ENCODE peak calls at places on chromosomes 5 and 9, in four cellular contexts. J is WTC11, P is A549, C is K562. D is an unnamed sample.

GRCh38 chr9:5798581-5798980 is 34.3 kb downstream of the ERMP1 start:
- DNase-seq in J (no peak), C (no peak), P (no peak), D (no peak)

GRCh38 chr9:89928106-89928505 is 323.3 kb downstream of the GADD45G start:
- DNase-seq in P (no peak), C (no peak), J (no peak), D (no peak)

GRCh38 chr9:79263666-79264460 is 307.9 kb upstream of the TLE4 start:
- DNase-seq in J (no peak), P (no peak), C (no peak), D (no peak)

GRCh38 chr5:4553968-4554367 is 586.2 kb upstream of the ADAMTS16 start:
- DNase-seq in C (no peak), J (no peak), P (no peak), D (no peak)

GRCh38 chr5:6158974-6159863 is 219.1 kb downstream of the MED10 start:
- DNase-seq in P (peak), J (no peak), C (no peak), D (peak)

GRCh38 chr9:93231121-93231694 is 47.3 kb downstream of the WNK2 start:
- DNase-seq in P (no peak), C (no peak), J (no peak), D (no peak)

GRCh38 chr9:106675780-106676179 is 187.2 kb upstream of the ZNF462 start:
- DNase-seq in J (no peak), P (no peak), C (no peak), D (no peak)

GRCh38 chr9:81874926-81875325 is 53.3 kb upstream of the SPATA31D4 start:
- DNase-seq in C (no peak), P (peak), J (no peak), D (no peak)

GRCh38 chr5:68167195-68167651 is 48.3 kb upstream of the PIK3R1 start:
- DNase-seq in P (no peak), J (no peak), C (no peak), D (peak)

GRCh38 chr5:112636751-112637150 is 100.9 kb upstream of the APC start:
- DNase-seq in C (no peak), P (no peak), J (no peak), D (no peak)

GRCh38 chr5:110918683-110919082 is 152.8 kb upstream of the TSLP start:
- DNase-seq in C (no peak), P (no peak), J (no peak), D (no peak)

GRCh38 chr9:134179918-134180785 is 15.8 kb upstream of the RNU6ATAC start:
- DNase-seq in J (no peak), C (no peak), P (no peak), D (no peak)

GRCh38 chr5:81778642-81779041 is 27.7 kb upstream of the SSBP2 start:
- DNase-seq in P (no peak), C (no peak), J (no peak), D (no peak)

GRCh38 chr9:127524373-127524772 is 73.1 kb downstream of the LRSAM1 start:
- DNase-seq in P (no peak), C (no peak), J (no peak), D (no peak)

GRCh38 chr5:111143910-111144309 is 51.8 kb downstream of the WDR36 start:
- DNase-seq in C (no peak), P (no peak), J (no peak), D (no peak)

GRCh38 chr9:87592554-87593394 is 95.1 kb downstream of the DAPK1 start:
- DNase-seq in P (no peak), C (peak), J (no peak), D (no peak)

GRCh38 chr5:169980418-169981053 is at the start of gene INSYN2B:
- DNase-seq in C (peak), P (peak), J (peak), D (peak)

GRCh38 chr5:158142182-158142581 is 283.2 kb upstream of the CLINT1 start:
- DNase-seq in P (no peak), J (no peak), C (no peak), D (no peak)

GRCh38 chr9:6761306-6761705 is 3.5 kb downstream of the KDM4C start:
- DNase-seq in C (no peak), J (no peak), P (no peak), D (no peak)

GRCh38 chr5:7904170-7904569 is 35.2 kb downstream of the MTRR start:
- DNase-seq in C (no peak), P (peak), J (no peak), D (peak)

GRCh38 chr9:79430599-79430998 is 141.2 kb upstream of the TLE4 start:
- DNase-seq in C (no peak), P (no peak), J (no peak), D (no peak)

GRCh38 chr9:125397736-125398135 is 136.1 kb downstream of the GAPVD1 start:
- DNase-seq in C (no peak), J (no peak), P (no peak), D (no peak)

DNA sequence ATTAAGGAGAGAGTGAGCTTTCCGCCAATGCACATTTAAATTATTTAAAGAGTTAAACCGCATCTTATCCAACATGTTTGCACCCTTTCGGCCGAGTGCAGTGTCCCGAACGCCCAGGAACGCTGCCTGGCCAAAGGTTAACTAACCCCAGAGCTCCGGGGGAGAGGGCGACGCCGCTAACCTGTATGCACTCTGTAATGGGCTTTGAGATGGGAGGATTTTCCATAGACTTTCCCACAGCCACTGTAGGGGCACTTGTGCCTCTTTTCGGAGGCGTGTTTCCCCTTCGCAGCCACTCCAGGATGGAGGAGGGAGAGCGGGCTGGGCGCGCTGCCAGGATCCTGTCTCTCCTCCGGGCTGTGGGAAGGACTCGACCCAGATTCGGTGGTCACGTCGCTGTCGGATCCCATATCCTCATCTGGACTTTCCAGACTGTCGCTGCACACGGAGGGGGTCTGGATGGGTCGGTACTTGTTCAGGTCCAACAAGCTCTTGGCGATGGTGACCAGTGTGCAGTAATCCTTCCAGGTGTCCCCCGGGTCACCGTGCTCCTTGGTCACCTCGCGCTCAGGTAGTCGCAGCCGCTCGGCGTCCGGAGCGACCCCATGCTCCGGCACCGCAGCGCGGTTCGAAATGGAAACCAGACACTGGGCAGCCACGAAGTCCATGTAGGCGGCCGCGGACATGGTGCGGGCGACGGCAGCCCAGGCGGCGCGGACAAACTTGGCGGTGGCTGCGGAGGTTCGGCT is 1.6 kb downstream of the KLF9 start:
- DNase-seq in J (peak), P (peak), C (peak), D (peak)
- TF ChIP-seq NR3C1 in J (no peak), P (no peak), C (no peak), D (no peak)

GRCh38 chr5:36929438-36929837 is 52.9 kb downstream of the NIPBL start:
- DNase-seq in P (no peak), J (no peak), C (no peak), D (no peak)
- TF ChIP-seq NR3C1 in P (no peak), J (no peak), C (no peak), D (no peak)

GRCh38 chr5:1523480-1523792 is 324 bp downstream of the LPCAT1 start:
- DNase-seq in P (no peak), J (peak), C (peak), D (no peak)

GRCh38 chr5:1524481-1524798 is 680 bp upstream of the LPCAT1 start:
- DNase-seq in J (peak), C (no peak), P (no peak), D (no peak)

GRCh38 chr5:1521671-1522600 is 1.8 kb downstream of the LPCAT1 start:
- DNase-seq in C (peak), P (no peak), J (peak), D (peak)

GRCh38 chr5:1523793-1524480 is at the start of gene LPCAT1:
- DNase-seq in C (peak), J (peak), P (peak), D (peak)

DNA sequence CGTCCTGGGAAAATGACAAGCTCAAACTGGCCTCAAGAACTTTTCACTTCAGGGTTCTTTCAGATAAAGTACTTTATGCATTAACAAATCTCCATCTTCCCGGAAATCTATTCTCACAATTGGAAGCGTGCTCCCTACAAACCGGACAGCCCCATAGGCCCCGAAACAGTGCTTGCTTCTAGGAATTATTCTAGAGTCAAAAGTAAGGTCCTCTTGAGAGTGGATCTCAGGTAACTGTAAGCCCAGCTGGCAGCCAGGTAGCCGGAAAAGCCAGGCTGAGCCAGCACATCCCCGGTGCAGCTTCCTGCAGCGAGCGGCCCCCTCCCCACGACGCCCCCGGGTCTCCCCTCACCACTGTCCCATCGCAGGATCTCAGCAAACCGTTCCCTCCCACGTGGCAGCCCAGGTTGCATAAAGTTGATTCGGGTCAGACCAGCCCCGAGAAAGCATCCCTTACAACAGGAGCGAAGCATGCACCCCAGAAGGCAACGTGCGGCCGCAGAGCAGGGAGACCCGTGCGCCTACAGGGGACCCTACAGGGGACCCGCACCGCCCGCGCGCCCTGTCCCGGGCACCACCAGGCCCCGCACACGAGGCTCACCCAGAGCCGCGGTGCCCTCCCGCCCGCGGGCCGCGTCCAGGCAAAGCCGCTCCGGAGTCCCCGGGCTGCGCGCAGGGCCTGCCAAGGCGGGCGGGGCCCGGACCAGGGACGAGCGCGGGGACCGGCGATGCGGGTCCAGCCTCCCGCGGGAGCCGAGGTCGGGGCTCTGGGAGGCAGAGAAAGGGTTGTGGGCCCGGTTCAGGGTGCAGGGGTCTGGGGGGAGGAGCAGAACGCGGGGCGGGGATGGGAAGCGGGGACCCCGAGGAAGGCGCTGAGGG is 920 bp downstream of the LPCAT1 start:
- DNase-seq in P (no peak), J (peak), C (peak), D (no peak)
- TF ChIP-seq NR3C1 in P (no peak), J (no peak), C (peak), D (no peak)

DNA sequence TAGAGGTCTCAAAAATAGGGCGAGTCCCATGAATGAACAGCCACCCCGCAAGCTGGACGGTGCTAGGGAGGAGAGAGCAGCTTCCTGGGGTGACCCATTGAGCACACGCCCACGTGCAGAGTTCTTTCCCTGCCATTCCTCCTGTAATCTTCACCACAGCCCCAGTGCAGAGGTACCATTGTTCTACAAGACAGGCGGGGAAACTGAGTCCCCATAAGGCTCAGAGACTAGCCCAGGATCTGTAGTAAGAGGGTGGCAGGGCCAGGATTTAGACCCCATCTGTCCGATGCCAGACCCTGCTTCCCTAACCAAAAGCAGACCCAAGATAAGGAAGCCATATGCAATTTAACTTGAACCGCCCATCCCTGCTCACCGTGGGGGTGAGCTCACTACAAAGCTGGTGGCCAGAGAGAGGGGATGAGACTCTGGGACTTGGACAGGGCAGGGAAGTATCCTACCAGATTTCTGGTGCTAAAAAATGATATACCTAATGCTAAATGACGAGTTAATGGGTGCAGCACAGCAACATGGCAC is 36.7 kb upstream of the ORM1 start:
- DNase-seq in J (peak), C (no peak), P (no peak), D (no peak)
- TF ChIP-seq NR3C1 in J (no peak), C (no peak), P (no peak), D (no peak)

GRCh38 chr9:119302988-119303698 is 66.1 kb downstream of the BRINP1 start:
- DNase-seq in C (no peak), P (no peak), J (no peak), D (no peak)

DNA sequence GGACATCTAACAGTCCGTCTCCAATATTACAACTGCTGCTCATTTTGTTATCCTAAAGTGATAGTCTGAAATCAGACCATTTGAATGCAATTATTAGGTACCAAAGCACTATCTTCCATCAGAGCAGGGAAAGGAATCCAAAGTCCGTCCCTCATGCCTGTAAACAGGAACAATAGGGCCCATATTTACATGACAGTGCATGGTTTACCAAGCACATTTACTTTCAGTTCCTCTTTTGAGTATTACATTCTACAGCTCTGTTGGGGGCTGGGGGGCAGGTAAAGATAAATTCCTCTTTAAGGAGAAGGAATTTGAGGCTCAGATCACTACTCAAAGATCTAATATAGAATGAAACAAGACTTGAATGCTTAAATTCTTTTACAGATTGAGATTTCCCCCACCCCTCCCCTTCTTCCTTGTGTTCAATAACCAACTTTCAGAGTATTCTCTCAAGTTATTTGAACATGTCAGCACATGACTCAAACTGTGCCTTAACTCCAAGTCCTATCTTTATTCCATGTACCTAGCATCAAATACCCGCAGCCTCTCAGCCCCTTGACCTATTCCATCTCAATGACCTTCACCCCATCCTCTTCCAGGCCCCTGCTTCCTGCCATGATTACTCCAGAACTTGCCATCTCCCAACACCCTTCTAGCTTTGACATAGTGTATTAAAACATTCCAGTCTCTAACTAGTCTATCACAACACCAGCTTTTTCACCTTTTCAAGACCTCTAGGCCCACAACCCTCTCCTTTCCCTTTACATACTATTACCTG is 71.0 kb downstream of the BRINP1 start:
- DNase-seq in J (peak), C (no peak), P (no peak), D (no peak)
- TF ChIP-seq NR3C1 in J (no peak), C (no peak), P (no peak), D (no peak)